ENCODE peak calls at places on chromosomes 5 and 9, in six cellular contexts. S, F, X, V, G and T are unnamed samples.

GRCh38 chr9:3299872-3300271 is 225.9 kb downstream of the RFX3 start:
- DNase-seq in G (peak), X (no peak), F (peak), V (no peak), S (no peak), T (no peak)

GRCh38 chr9:38651400-38652042 is 31.1 kb upstream of the ANKRD18A start:
- DNase-seq in S (no peak), F (peak), G (no peak), V (no peak), X (no peak), T (no peak)

GRCh38 chr5:149082271-149082670 is 19.4 kb upstream of the SH3TC2 start:
- DNase-seq in S (no peak), G (peak), V (no peak), X (no peak), F (no peak), T (no peak)

GRCh38 chr9:21510806-21511205 is 28.7 kb upstream of the IFNE start:
- DNase-seq in F (no peak), S (no peak), V (no peak), G (no peak), X (no peak), T (no peak)

GRCh38 chr5:169921370-169921769 is 58.9 kb downstream of the INSYN2B start:
- DNase-seq in X (no peak), G (no peak), S (no peak), V (no peak), F (no peak), T (no peak)

GRCh38 chr9:34498511-34498910 is 24.3 kb downstream of the ENHO start:
- DNase-seq in F (no peak), X (no peak), V (no peak), S (no peak), G (no peak), T (no peak)

GRCh38 chr5:133354323-133355161 is 257.8 kb downstream of the FSTL4 start:
- DNase-seq in X (no peak), V (no peak), G (no peak), S (no peak), F (no peak), T (no peak)

GRCh38 chr5:24591426-24591825 is 53.4 kb downstream of the CDH10 start:
- DNase-seq in F (no peak), V (no peak), S (no peak), X (peak), G (no peak), T (no peak)

GRCh38 chr9:106697799-106698591 is 165.0 kb upstream of the ZNF462 start:
- DNase-seq in X (peak), F (no peak), G (no peak), V (no peak), S (peak), T (peak)

GRCh38 chr9:8648271-8648670 is 848.7 kb upstream of the DMAC1 start:
- DNase-seq in V (no peak), X (no peak), S (no peak), G (no peak), F (no peak), T (peak)
- H3K4me2 ChIP-seq in V (no peak), X (no peak), S (no peak), G (peak), F (no peak), T (no peak)

GRCh38 chr9:20023237-20023928 is 234.5 kb upstream of the SLC24A2 start:
- DNase-seq in S (no peak), G (no peak), V (no peak), F (no peak), X (no peak), T (no peak)
- H3K4me2 ChIP-seq in S (peak), G (no peak), V (no peak), F (no peak), X (no peak), T (peak)

GRCh38 chr5:140143521-140144258 is 18.0 kb downstream of the IGIP start:
- DNase-seq in V (no peak), G (no peak), S (no peak), X (no peak), F (no peak), T (no peak)
- H3K4me2 ChIP-seq in V (no peak), G (no peak), S (no peak), X (no peak), F (no peak), T (no peak)

GRCh38 chr9:131239307-131239975 is 36.9 kb downstream of the FAM78A start:
- DNase-seq in G (no peak), X (no peak), V (no peak), S (no peak), F (no peak), T (no peak)
- H3K4me2 ChIP-seq in G (no peak), X (no peak), V (no peak), S (no peak), F (no peak), T (peak)

GRCh38 chr5:15637886-15638285 is 137.9 kb downstream of the FBXL7 start:
- DNase-seq in X (no peak), V (no peak), G (no peak), S (no peak), F (no peak), T (no peak)
- H3K4me2 ChIP-seq in X (no peak), V (no peak), G (no peak), S (no peak), F (no peak), T (no peak)

GRCh38 chr5:135753990-135754389 is 80.5 kb upstream of the SLC25A48 start:
- DNase-seq in F (no peak), G (no peak), V (no peak), S (no peak), X (no peak), T (no peak)

GRCh38 chr5:135745897-135746500 is 88.5 kb upstream of the SLC25A48 start:
- DNase-seq in V (no peak), X (no peak), F (no peak), G (peak), S (no peak), T (no peak)

GRCh38 chr5:135747824-135748223 is 86.6 kb upstream of the SLC25A48 start:
- DNase-seq in S (no peak), G (no peak), X (no peak), F (no peak), V (no peak), T (no peak)

DNA sequence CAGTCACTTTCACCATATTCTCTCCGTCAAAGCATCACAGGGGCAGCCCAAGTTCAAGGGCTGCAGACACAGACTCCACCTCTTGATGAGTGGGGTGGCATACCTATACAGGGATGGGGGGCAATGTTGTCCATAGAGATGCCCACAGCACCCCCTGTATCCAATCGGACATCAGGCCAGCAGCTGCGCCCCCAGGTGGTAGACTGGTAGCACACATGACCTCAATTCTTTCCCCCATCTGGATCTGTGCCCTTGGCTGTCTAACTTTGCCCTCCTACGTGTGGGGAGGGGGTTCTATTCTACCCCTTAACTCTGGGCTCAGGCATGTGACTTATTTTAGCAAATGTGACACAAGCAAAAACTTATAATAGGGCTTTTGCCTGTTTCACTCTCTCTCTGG is 84.0 kb upstream of the SLC25A48 start:
- DNase-seq in F (no peak), G (peak), V (no peak), X (no peak), S (no peak), T (no peak)
- H3K4me2 ChIP-seq in F (no peak), G (no peak), V (no peak), X (no peak), S (no peak), T (no peak)

DNA sequence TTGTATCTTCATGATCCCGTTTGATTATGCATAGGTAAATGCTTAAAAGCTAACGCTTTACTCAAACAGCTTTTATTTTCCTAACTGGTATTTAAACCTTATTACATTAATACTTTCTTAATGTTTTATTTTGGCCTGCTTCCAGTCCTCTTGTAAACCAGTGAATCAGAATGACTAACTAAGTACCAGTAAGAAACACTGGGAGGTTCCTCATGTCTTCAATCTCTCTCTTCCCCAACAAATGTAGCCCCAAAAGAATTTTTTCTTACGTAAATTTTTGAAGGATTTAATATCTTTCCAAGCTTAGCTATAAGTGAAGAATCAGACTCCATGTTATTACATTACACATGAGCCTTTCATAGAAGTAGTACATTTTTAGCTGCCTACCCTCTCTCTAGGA is 420.5 kb downstream of the GABRG2 start:
- DNase-seq in S (no peak), V (no peak), X (peak), G (no peak), F (no peak), T (no peak)
- H3K4me2 ChIP-seq in S (no peak), V (no peak), X (no peak), G (no peak), F (no peak), T (no peak)